ENCODE peak calls at places on chromosomes 3 and 15, in nine cellular contexts. F, M, E, W, J, G, Y, C and P are unnamed samples.

GRCh38 chr3:137171834-137172603 is 214.2 kb downstream of the IL20RB start:
- DNase-seq in F (no peak), M (no peak), E (no peak), W (no peak), J (no peak), G (no peak), Y (no peak), C (no peak), P (no peak)

GRCh38 chr15:31977812-31978662 is 52.3 kb upstream of the CHRNA7 start:
- DNase-seq in F (peak), M (peak), E (peak), W (peak), J (peak), G (peak), Y (no peak), C (peak), P (no peak)

GRCh38 chr3:50484681-50485263 is 18.7 kb downstream of the CACNA2D2 start:
- DNase-seq in F (no peak), M (no peak), E (no peak), W (no peak), J (no peak), G (no peak), Y (no peak), C (no peak), P (no peak)

GRCh38 chr15:72790302-72790955 is 6.9 kb upstream of the ADPGK start:
- DNase-seq in F (no peak), M (no peak), E (no peak), W (no peak), J (no peak), G (no peak), Y (no peak), C (no peak), P (no peak)

GRCh38 chr3:155416500-155417118 is 123.1 kb upstream of the STRIT1 start:
- DNase-seq in F (no peak), M (peak), E (no peak), W (no peak), J (peak), G (no peak), Y (no peak), C (no peak), P (no peak)

GRCh38 chr3:118641608-118642007 is 393.0 kb downstream of the IGSF11 start:
- DNase-seq in F (peak), M (no peak), E (no peak), W (no peak), J (no peak), G (no peak), Y (no peak), C (peak), P (no peak)

GRCh38 chr3:187593347-187593850 is 76.8 kb downstream of the SST start:
- DNase-seq in F (no peak), M (no peak), E (no peak), W (no peak), J (no peak), G (no peak), Y (no peak), C (no peak), P (no peak)

GRCh38 chr3:40445880-40446279 is 11.3 kb upstream of the RPL14 start:
- DNase-seq in F (no peak), M (no peak), E (no peak), W (no peak), J (no peak), G (no peak), Y (no peak), C (no peak), P (no peak)

GRCh38 chr3:172546628-172547214 is 23.5 kb upstream of the TNFSF10 start:
- DNase-seq in F (no peak), M (no peak), E (no peak), W (no peak), J (no peak), G (no peak), Y (no peak), C (no peak), P (no peak)

DNA sequence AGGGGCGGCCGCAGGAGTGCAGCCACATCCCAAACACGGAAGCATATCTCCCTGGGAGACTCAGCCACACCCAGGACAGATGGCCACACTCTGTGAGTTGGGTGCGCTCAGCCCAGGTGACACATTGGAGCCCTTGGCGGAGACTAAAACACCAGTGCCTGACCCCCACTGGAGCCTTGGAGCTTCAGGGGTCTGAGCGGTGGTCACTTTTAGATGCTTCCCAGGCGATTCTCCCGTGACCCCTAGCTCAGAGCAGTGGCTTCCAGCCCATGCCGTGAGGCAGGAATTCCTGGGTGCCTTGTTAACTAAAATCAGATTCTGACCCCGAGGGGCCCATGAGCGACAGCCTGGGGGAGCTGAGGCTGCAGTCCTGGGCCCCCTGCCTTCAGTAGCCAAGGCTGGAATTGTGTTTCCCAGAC is 54.5 kb downstream of the PLXNA1 start:
- DNase-seq in F (no peak), M (no peak), E (no peak), W (no peak), J (no peak), G (no peak), Y (no peak), C (no peak), P (no peak)
- H3K27ac ChIP-seq in F (no peak), M (no peak), E (no peak), W (no peak), J (no peak), G (no peak), Y (no peak), C (no peak), P (no peak)

GRCh38 chr15:49066374-49066773 is 20.1 kb upstream of the SECISBP2L start:
- DNase-seq in F (peak), M (no peak), E (no peak), W (no peak), J (no peak), G (no peak), Y (no peak), C (no peak), P (no peak)
- TF ChIP-seq REST in F (no peak), M (no peak), E (no peak), W (no peak), J (no peak), G (no peak), Y (no peak), C (no peak), P (no peak)

DNA sequence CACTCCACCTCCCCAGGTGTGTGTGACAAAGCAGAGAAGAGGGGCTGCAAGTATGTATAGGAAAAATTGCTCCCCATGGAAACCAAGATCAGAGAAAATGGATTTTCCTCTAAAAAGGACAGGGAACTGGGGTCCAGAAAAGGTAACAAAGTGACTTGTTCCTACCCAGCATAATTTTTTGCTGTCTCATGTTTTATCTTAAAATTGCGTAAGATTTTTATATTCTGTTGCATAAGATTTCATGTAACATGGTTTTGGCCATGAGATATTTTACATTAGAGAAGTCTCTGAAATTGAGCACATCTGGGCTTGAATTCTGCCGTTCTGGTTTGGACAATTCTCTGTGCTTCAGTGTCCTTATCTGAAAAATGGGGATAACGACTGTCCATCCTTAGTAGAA is 335.7 kb upstream of the RORA start:
- DNase-seq in F (no peak), M (no peak), E (no peak), W (no peak), J (no peak), G (no peak), Y (no peak), C (no peak), P (no peak)
- H3K27ac ChIP-seq in F (no peak), M (no peak), E (no peak), W (no peak), J (no peak), G (no peak), Y (no peak), C (no peak), P (no peak)

GRCh38 chr15:91862891-91863520 is 9.5 kb downstream of the SLCO3A1 start:
- DNase-seq in F (no peak), M (no peak), E (no peak), W (no peak), J (no peak), G (no peak), Y (no peak), C (no peak), P (no peak)
- TF ChIP-seq REST in F (no peak), M (no peak), E (no peak), W (no peak), J (no peak), G (no peak), Y (no peak), C (no peak), P (no peak)

GRCh38 chr15:89910891-89911626 is 1.7 kb downstream of the ARPIN start:
- DNase-seq in F (no peak), M (no peak), E (no peak), W (peak), J (no peak), G (no peak), Y (no peak), C (no peak), P (no peak)

GRCh38 chr15:89916660-89917059 is 3.9 kb upstream of the ARPIN start:
- DNase-seq in F (no peak), M (no peak), E (no peak), W (no peak), J (no peak), G (no peak), Y (no peak), C (no peak), P (no peak)

GRCh38 chr15:89912145-89912673 is 543 bp downstream of the ARPIN start:
- DNase-seq in F (peak), M (no peak), E (no peak), W (no peak), J (peak), G (no peak), Y (no peak), C (peak), P (no peak)

GRCh38 chr15:89909611-89910010 is 3.1 kb downstream of the ARPIN start:
- DNase-seq in F (no peak), M (no peak), E (no peak), W (peak), J (no peak), G (no peak), Y (no peak), C (no peak), P (no peak)

GRCh38 chr15:89912674-89913396 is at the start of gene ARPIN:
- DNase-seq in F (peak), M (no peak), E (peak), W (no peak), J (peak), G (no peak), Y (no peak), C (peak), P (no peak)
- H3K27ac ChIP-seq in F (no peak), M (peak), E (peak), W (no peak), J (peak), G (peak), Y (no peak), C (peak), P (no peak)

DNA sequence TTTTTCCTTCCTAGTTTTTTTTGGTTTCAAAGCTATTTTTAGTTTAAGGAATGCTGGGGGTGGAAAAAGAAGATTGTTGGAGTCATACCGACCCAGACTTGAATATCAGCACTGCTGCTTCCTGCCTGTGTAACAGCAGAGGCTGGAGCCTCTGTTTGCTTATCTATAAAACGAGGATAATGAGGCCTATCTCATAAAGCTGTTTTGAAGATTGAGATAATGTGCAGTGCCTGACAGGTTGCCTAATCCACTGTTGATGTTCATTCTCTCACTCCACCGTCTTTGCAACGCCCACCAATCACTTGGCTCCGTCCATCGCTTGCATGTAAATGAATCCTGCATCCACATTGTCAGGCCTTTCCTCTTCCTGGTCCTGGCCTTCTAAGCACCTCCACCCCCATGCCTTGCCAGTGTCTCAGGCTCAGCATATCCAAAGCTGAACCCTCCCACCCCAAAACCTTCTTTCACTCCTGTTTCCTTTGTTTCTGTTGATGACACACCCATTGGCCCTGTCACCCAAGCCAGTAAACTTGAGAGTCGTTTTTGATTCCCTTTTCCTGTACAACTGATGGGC is 94.9 kb downstream of the MEX3B start:
- DNase-seq in F (peak), M (no peak), E (no peak), W (peak), J (no peak), G (no peak), Y (no peak), C (peak), P (no peak)
- TF ChIP-seq REST in F (no peak), M (no peak), E (no peak), W (no peak), J (no peak), G (no peak), Y (no peak), C (no peak), P (no peak)

GRCh38 chr3:11459147-11459837 is 184.4 kb downstream of the VGLL4 start:
- DNase-seq in F (no peak), M (no peak), E (no peak), W (no peak), J (no peak), G (no peak), Y (no peak), C (no peak), P (no peak)
- H3K27ac ChIP-seq in F (no peak), M (no peak), E (no peak), W (no peak), J (no peak), G (no peak), Y (no peak), C (peak), P (no peak)

DNA sequence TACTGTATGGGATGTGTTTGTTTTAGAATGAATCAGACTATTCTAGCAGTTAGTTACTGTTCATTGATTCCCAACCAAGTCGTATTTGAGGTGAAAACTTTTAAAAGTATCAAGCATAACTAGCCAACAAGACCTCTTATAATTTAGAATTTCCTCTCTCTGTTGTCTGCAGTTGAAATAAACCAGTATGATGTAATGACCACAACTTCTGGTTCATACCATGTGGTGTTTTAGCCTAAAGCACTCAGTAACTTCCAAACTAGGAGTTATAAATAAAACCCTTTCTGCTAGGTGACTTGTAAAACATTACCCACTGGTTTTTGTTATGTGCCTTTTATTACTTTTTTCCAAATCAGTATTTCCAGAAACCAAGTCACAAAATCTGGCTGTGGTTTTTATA is 19.8 kb upstream of the P2RY12 start:
- DNase-seq in F (no peak), M (no peak), E (no peak), W (no peak), J (no peak), G (no peak), Y (no peak), C (no peak), P (no peak)
- TF ChIP-seq REST in F (no peak), M (no peak), E (no peak), W (no peak), J (no peak), G (no peak), Y (no peak), C (no peak), P (no peak)

GRCh38 chr3:54549607-54550006 is 378.3 kb downstream of the LRTM1 start:
- DNase-seq in F (no peak), M (no peak), E (no peak), W (no peak), J (no peak), G (no peak), Y (no peak), C (peak), P (no peak)
- H3K27ac ChIP-seq in F (no peak), M (no peak), E (no peak), W (no peak), J (no peak), G (no peak), Y (no peak), C (no peak), P (no peak)